ENCODE peak calls at places on chromosomes 11 and 22, in four cellular contexts. One of them, this sample, is unnamed.

GRCh38 chr22:32352681-32353080 is 5.0 kb upstream of the RFPL3 start:
- ATAC-seq in activated T-helper 17 cell treated with anti-CD3 and anti-CD28 coated beads, Interleukin-2, amount 50 U/mL, for 72 hours: no peak
- ATAC-seq in upper lobe of right lung: no peak
- ATAC-seq in naive thymus-derived CD8-positive, alpha-beta T cell: no peak
- ATAC-seq in this sample: no peak

GRCh38 chr11:72405009-72405408 is 29.3 kb downstream of the CLPB start:
- ATAC-seq in activated T-helper 17 cell treated with anti-CD3 and anti-CD28 coated beads, Interleukin-2, amount 50 U/mL, for 72 hours: no peak
- ATAC-seq in upper lobe of right lung: peak
- ATAC-seq in naive thymus-derived CD8-positive, alpha-beta T cell: no peak
- ATAC-seq in this sample: no peak

GRCh38 chr11:83628622-83629347 is 342.6 kb upstream of the CCDC90B start:
- ATAC-seq in activated T-helper 17 cell treated with anti-CD3 and anti-CD28 coated beads, Interleukin-2, amount 50 U/mL, for 72 hours: no peak
- ATAC-seq in upper lobe of right lung: no peak
- ATAC-seq in naive thymus-derived CD8-positive, alpha-beta T cell: no peak
- ATAC-seq in this sample: no peak

GRCh38 chr11:83021780-83022125 is 49.9 kb downstream of the RAB30 start:
- ATAC-seq in activated T-helper 17 cell treated with anti-CD3 and anti-CD28 coated beads, Interleukin-2, amount 50 U/mL, for 72 hours: no peak
- ATAC-seq in upper lobe of right lung: no peak
- ATAC-seq in naive thymus-derived CD8-positive, alpha-beta T cell: no peak
- ATAC-seq in this sample: no peak

GRCh38 chr11:26330255-26330654 is 1.7 kb upstream of the ANO3 start:
- ATAC-seq in activated T-helper 17 cell treated with anti-CD3 and anti-CD28 coated beads, Interleukin-2, amount 50 U/mL, for 72 hours: no peak
- ATAC-seq in upper lobe of right lung: no peak
- ATAC-seq in naive thymus-derived CD8-positive, alpha-beta T cell: no peak
- ATAC-seq in this sample: no peak

GRCh38 chr22:19543970-19544708 is 19.9 kb upstream of the CLDN5 start:
- ATAC-seq in activated T-helper 17 cell treated with anti-CD3 and anti-CD28 coated beads, Interleukin-2, amount 50 U/mL, for 72 hours: no peak
- ATAC-seq in upper lobe of right lung: peak
- ATAC-seq in naive thymus-derived CD8-positive, alpha-beta T cell: no peak
- ATAC-seq in this sample: peak

GRCh38 chr11:76738618-76739220 is 44.4 kb upstream of the TSKU start:
- ATAC-seq in activated T-helper 17 cell treated with anti-CD3 and anti-CD28 coated beads, Interleukin-2, amount 50 U/mL, for 72 hours: no peak
- ATAC-seq in upper lobe of right lung: peak
- ATAC-seq in naive thymus-derived CD8-positive, alpha-beta T cell: no peak
- ATAC-seq in this sample: no peak

GRCh38 chr22:49232319-49233067 is 595.2 kb downstream of the BRD1 start:
- ATAC-seq in activated T-helper 17 cell treated with anti-CD3 and anti-CD28 coated beads, Interleukin-2, amount 50 U/mL, for 72 hours: no peak
- ATAC-seq in upper lobe of right lung: no peak
- ATAC-seq in naive thymus-derived CD8-positive, alpha-beta T cell: no peak
- ATAC-seq in this sample: no peak

GRCh38 chr22:17430298-17430900 is 61.1 kb downstream of the CECR2 start:
- ATAC-seq in activated T-helper 17 cell treated with anti-CD3 and anti-CD28 coated beads, Interleukin-2, amount 50 U/mL, for 72 hours: no peak
- ATAC-seq in upper lobe of right lung: peak
- ATAC-seq in naive thymus-derived CD8-positive, alpha-beta T cell: no peak
- ATAC-seq in this sample: peak

GRCh38 chr11:110070176-110070575 is 23.0 kb upstream of the ZC3H12C start:
- ATAC-seq in activated T-helper 17 cell treated with anti-CD3 and anti-CD28 coated beads, Interleukin-2, amount 50 U/mL, for 72 hours: no peak
- ATAC-seq in upper lobe of right lung: no peak
- ATAC-seq in naive thymus-derived CD8-positive, alpha-beta T cell: no peak
- ATAC-seq in this sample: no peak

GRCh38 chr11:128625766-128626165 is 38.4 kb upstream of the ETS1 start:
- ATAC-seq in activated T-helper 17 cell treated with anti-CD3 and anti-CD28 coated beads, Interleukin-2, amount 50 U/mL, for 72 hours: no peak
- ATAC-seq in upper lobe of right lung: no peak
- ATAC-seq in naive thymus-derived CD8-positive, alpha-beta T cell: no peak
- ATAC-seq in this sample: no peak

GRCh38 chr22:49073873-49074417 is 753.7 kb downstream of the BRD1 start:
- ATAC-seq in activated T-helper 17 cell treated with anti-CD3 and anti-CD28 coated beads, Interleukin-2, amount 50 U/mL, for 72 hours: no peak
- ATAC-seq in upper lobe of right lung: no peak
- ATAC-seq in naive thymus-derived CD8-positive, alpha-beta T cell: no peak
- ATAC-seq in this sample: no peak

GRCh38 chr11:1222491-1223345 is at the start of gene MUC5B:
- ATAC-seq in activated T-helper 17 cell treated with anti-CD3 and anti-CD28 coated beads, Interleukin-2, amount 50 U/mL, for 72 hours: no peak
- ATAC-seq in upper lobe of right lung: no peak
- ATAC-seq in naive thymus-derived CD8-positive, alpha-beta T cell: no peak
- ATAC-seq in this sample: no peak

GRCh38 chr11:65814131-65814959 is 19.4 kb upstream of the SNX32 start:
- ATAC-seq in activated T-helper 17 cell treated with anti-CD3 and anti-CD28 coated beads, Interleukin-2, amount 50 U/mL, for 72 hours: no peak
- ATAC-seq in upper lobe of right lung: peak
- ATAC-seq in naive thymus-derived CD8-positive, alpha-beta T cell: no peak
- ATAC-seq in this sample: peak

GRCh38 chr11:46170797-46171196 is 49.5 kb upstream of the PHF21A start:
- ATAC-seq in activated T-helper 17 cell treated with anti-CD3 and anti-CD28 coated beads, Interleukin-2, amount 50 U/mL, for 72 hours: no peak
- ATAC-seq in upper lobe of right lung: no peak
- ATAC-seq in naive thymus-derived CD8-positive, alpha-beta T cell: no peak
- ATAC-seq in this sample: no peak

GRCh38 chr11:10503777-10504176 is 37.2 kb downstream of the RNF141 start:
- ATAC-seq in activated T-helper 17 cell treated with anti-CD3 and anti-CD28 coated beads, Interleukin-2, amount 50 U/mL, for 72 hours: no peak
- ATAC-seq in upper lobe of right lung: peak
- ATAC-seq in naive thymus-derived CD8-positive, alpha-beta T cell: no peak
- ATAC-seq in this sample: no peak

GRCh38 chr22:40862013-40862412 is at the start of gene DNAJB7:
- ATAC-seq in activated T-helper 17 cell treated with anti-CD3 and anti-CD28 coated beads, Interleukin-2, amount 50 U/mL, for 72 hours: no peak
- ATAC-seq in upper lobe of right lung: no peak
- ATAC-seq in naive thymus-derived CD8-positive, alpha-beta T cell: no peak
- ATAC-seq in this sample: no peak

GRCh38 chr11:30131535-30131934 is 99.3 kb upstream of the FSHB start:
- ATAC-seq in activated T-helper 17 cell treated with anti-CD3 and anti-CD28 coated beads, Interleukin-2, amount 50 U/mL, for 72 hours: no peak
- ATAC-seq in upper lobe of right lung: no peak
- ATAC-seq in naive thymus-derived CD8-positive, alpha-beta T cell: no peak
- ATAC-seq in this sample: no peak